ENCODE peak calls at places on chromosomes 3 and 15, in eight cellular contexts. Q is A549; R is AG10803; N is lower leg skin; J is Jurkat, Clone E6-1; B is GM23338; U is tibial artery; F is epithelial cell of esophagus. X is an unnamed sample.

GRCh38 chr3:184096811-184097378 is at the start of gene HTR3E:
- DNase-seq in Q (no peak), R (no peak), N (no peak), J (no peak), B (no peak), U (no peak), F (no peak), X (no peak)

GRCh38 chr15:59244337-59244736 is 37.7 kb downstream of the LDHAL6B start:
- DNase-seq in Q (no peak), R (no peak), N (no peak), J (no peak), B (no peak), U (no peak), F (no peak), X (no peak)

GRCh38 chr15:91515188-91515754 is 338.2 kb upstream of the SLCO3A1 start:
- DNase-seq in Q (peak; percentile 67), R (peak; percentile 85), N (peak; percentile 87), J (no peak), B (no peak), U (no peak), F (peak; percentile 76), X (no peak)

GRCh38 chr15:85690546-85691226 is 104.0 kb downstream of the KLHL25 start:
- DNase-seq in Q (no peak), R (no peak), N (no peak), J (no peak), B (no peak), U (no peak), F (no peak), X (no peak)

GRCh38 chr3:25421747-25422146 is 6.3 kb upstream of the RARB start:
- DNase-seq in Q (peak; percentile 51), R (no peak), N (no peak), J (no peak), B (no peak), U (no peak), F (no peak), X (no peak)

GRCh38 chr15:59703979-59704796 is 15.1 kb upstream of the BNIP2 start:
- DNase-seq in Q (peak; percentile 53), R (no peak), N (no peak), J (no peak), B (no peak), U (no peak), F (no peak), X (no peak)

GRCh38 chr3:43699864-43700263 is 9.1 kb downstream of the ABHD5 start:
- DNase-seq in Q (peak; percentile 46), R (no peak), N (no peak), J (peak; percentile 25), B (peak; percentile 46), U (no peak), F (peak; percentile 66), X (peak; percentile 38)

GRCh38 chr3:163605915-163606314 is 1472.4 kb downstream of the SI start:
- DNase-seq in Q (no peak), R (no peak), N (no peak), J (no peak), B (no peak), U (no peak), F (peak; percentile 23), X (no peak)

GRCh38 chr3:177337548-177338331 is 140.5 kb upstream of the TBL1XR1 start:
- DNase-seq in Q (no peak), R (peak; percentile 92), N (no peak), J (no peak), B (no peak), U (no peak), F (peak; percentile 57), X (no peak)

GRCh38 chr3:66744986-66745385 is 244.2 kb upstream of the LRIG1 start:
- DNase-seq in Q (no peak), R (no peak), N (no peak), J (no peak), B (no peak), U (no peak), F (peak; percentile 65), X (no peak)

GRCh38 chr3:136195258-136196063 is 674 bp downstream of the MSL2 start:
- DNase-seq in Q (peak; percentile 82), R (peak; percentile 72), N (peak; percentile 95), J (peak; percentile 62), B (peak; percentile 84), U (peak; percentile 90), F (peak; percentile 82), X (peak; percentile 93)

GRCh38 chr3:171972965-171973364 is 66.4 kb upstream of the FNDC3B start:
- DNase-seq in Q (no peak), R (peak; percentile 58), N (peak; percentile 89), J (no peak), B (no peak), U (peak; percentile 77), F (no peak), X (no peak)

GRCh38 chr15:78987891-78988360 is 43.1 kb upstream of the CTSH start:
- DNase-seq in Q (no peak), R (peak; percentile 36), N (no peak), J (no peak), B (no peak), U (no peak), F (no peak), X (no peak)

GRCh38 chr3:110479676-110480075 is 591.9 kb upstream of the NECTIN3 start:
- DNase-seq in Q (no peak), R (no peak), N (no peak), J (no peak), B (no peak), U (no peak), F (no peak), X (no peak)

GRCh38 chr15:41507820-41508290 is 5.8 kb downstream of the LTK start:
- DNase-seq in Q (no peak), R (no peak), N (no peak), J (no peak), B (no peak), U (no peak), F (peak; percentile 73), X (no peak)

GRCh38 chr3:101185341-101185740 is 135.0 kb downstream of the IMPG2 start:
- DNase-seq in Q (no peak), R (no peak), N (no peak), J (no peak), B (no peak), U (no peak), F (no peak), X (no peak)
- H3K4me3 ChIP-seq in Q (no peak overlapping the region), R (no peak overlapping the region), N (no peak overlapping the region), J (no peak overlapping the region), B (no peak overlapping the region), U (no peak overlapping the region), F (no peak overlapping the region), X (no peak overlapping the region)

DNA sequence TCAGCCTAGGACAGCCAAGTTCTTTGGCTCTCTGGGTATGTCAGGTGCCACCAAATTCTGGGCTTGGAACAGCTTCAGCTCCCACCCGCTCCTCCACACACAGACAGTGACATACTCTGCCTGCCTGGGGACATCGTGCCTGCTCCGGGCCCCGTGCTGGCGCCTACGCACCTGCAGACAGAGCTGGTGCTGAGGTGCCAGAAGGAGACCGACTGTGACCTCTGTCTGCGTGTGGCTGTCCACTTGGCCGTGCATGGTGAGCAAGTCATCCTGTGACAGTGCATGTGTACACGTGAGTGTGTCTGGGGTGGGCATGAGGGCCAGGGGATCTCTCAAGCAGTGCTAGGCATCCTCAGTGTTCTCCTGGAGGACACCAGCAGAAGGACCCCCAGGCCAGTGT is 922 bp downstream of the IL17RC start:
- DNase-seq in Q (no peak), R (no peak), N (no peak), J (no peak), B (no peak), U (no peak), F (no peak), X (no peak)
- H3K4me3 ChIP-seq in Q (no peak overlapping the region), R (peak overlapping the region; percentile 71), N (no peak overlapping the region), J (no peak overlapping the region), B (no peak overlapping the region), U (peak overlapping the region; percentile 55), F (peak overlapping the region; percentile 61), X (no peak overlapping the region)

GRCh38 chr15:92921215-92922131 is 21.3 kb downstream of the CHD2 start:
- DNase-seq in Q (peak; percentile 60), R (peak; percentile 49), N (no peak), J (no peak), B (no peak), U (no peak), F (peak; percentile 97), X (no peak)
- H3K4me3 ChIP-seq in Q (no peak overlapping the region), R (no peak overlapping the region), N (no peak overlapping the region), J (no peak overlapping the region), B (no peak overlapping the region), U (no peak overlapping the region), F (no peak overlapping the region), X (no peak overlapping the region)

DNA sequence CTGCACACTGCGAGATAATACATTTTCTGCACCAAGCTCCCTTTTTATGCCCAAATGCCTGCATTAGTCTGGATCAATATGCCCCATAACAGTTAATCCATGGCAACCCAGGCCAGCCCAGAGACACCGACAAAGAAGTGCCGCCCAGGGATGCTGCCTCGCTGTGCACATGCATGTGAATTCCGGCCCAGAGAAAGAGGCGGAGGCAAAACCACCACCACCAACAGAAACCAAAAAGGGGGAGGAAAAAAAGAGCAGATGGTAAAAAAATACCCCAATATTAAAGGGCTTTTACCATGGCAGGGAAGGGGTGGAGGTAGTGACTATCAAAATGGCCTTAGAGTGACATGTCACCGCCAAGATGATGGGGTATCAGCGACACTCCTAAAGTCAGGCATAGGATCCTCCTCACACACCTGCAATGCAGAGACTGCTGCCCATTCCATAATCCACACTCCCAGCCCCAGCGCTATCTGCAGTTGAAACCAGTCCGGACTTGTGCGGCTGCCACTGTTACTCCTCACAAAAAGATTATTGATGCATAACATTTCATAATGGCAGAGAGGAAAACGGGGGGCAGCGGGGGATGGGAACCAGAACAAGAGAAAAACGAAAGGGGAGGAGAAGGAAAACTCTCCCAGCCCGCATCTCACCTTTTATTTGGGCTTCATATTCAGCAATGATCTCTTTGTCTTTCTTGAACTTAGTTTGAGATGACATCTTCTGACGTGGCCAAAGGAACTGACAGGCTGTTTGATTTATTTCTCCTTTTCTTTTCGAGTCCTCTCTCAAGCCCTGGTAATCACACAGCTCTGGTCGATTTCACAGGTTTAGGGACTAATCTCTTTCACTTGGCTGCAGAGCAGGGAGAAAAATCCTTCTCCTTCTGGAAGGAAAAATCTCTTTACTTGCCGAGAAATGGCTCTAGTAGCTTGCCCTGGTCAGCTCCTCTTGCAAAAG is 934 bp downstream of the SRGAP3 start:
- DNase-seq in Q (no peak), R (no peak), N (no peak), J (no peak), B (no peak), U (no peak), F (peak; percentile 83), X (no peak)
- H3K4me3 ChIP-seq in Q (peak overlapping the region; percentile 48), R (peak overlapping the region; percentile 69), N (peak overlapping the region; percentile 35), J (peak overlapping the region; percentile 61), B (peak overlapping the region; percentile 59), U (peak overlapping the region; percentile 43), F (peak overlapping the region; percentile 90), X (peak overlapping the region; percentile 55)